ENCODE peak calls at places on chromosomes 4 and X, in six cellular contexts. K, I, P, R, U and M are unnamed samples.

GRCh38 chr4:43456383-43456782 is 563.9 kb downstream of the GRXCR1 start:
- DNase-seq in R (no peak), P (no peak), I (no peak), U (no peak), K (peak; percentile 40), M (no peak)

GRCh38 chr4:83022724-83023427 is 12.1 kb upstream of the COPS4 start:
- DNase-seq in I (no peak), K (peak; percentile 67), R (no peak), P (no peak), U (no peak), M (no peak)

GRCh38 chr4:88242144-88242543 is 42.2 kb downstream of the PPM1K start:
- DNase-seq in R (peak; percentile 84), K (no peak), P (peak; percentile 77), U (no peak), I (no peak), M (no peak)

GRCh38 chr4:180665994-180666818 is 1577.0 kb upstream of the TENM3 start:
- DNase-seq in U (peak; percentile 24), K (peak; percentile 6), I (peak; percentile 64), P (no peak), R (no peak), M (no peak)

GRCh38 chrX:115957862-115958490 is 212.6 kb upstream of the AGTR2 start:
- DNase-seq in P (peak; percentile 5), U (no peak), K (no peak), I (peak; percentile 72), R (no peak), M (no peak)

GRCh38 chr4:139142980-139143379 is 34.0 kb downstream of the ELF2 start:
- DNase-seq in R (no peak), P (no peak), K (no peak), U (no peak), I (no peak), M (no peak)

GRCh38 chrX:98380106-98380505 is 1496.4 kb downstream of the RPA4 start:
- DNase-seq in R (no peak), P (no peak), U (no peak), K (no peak), I (no peak), M (no peak)

GRCh38 chr4:110087116-110087708 is 111.2 kb downstream of the ELOVL6 start:
- DNase-seq in U (peak; percentile 15), K (peak; percentile 71), P (peak; percentile 65), R (no peak), I (no peak), M (no peak)

GRCh38 chr4:140152760-140153418 is 1.1 kb downstream of the MAML3 start:
- DNase-seq in R (peak; percentile 27), I (peak; percentile 55), K (peak; percentile 40), U (peak; percentile 59), P (peak; percentile 20), M (peak; percentile 79)

GRCh38 chrX:104864296-104864695 is 298.3 kb downstream of the IL1RAPL2 start:
- DNase-seq in P (no peak), I (no peak), U (no peak), K (no peak), R (no peak), M (no peak)

GRCh38 chrX:38638952-38639529 is 77.7 kb downstream of the TSPAN7 start:
- DNase-seq in I (no peak), P (no peak), K (no peak), U (no peak), R (no peak), M (no peak)

GRCh38 chr4:109419679-109420078 is 13.9 kb upstream of the SEC24B start:
- DNase-seq in U (no peak), I (no peak), K (no peak), P (no peak), R (no peak), M (no peak)

GRCh38 chrX:25002658-25003015 is 13.1 kb downstream of the ARX start:
- DNase-seq in I (no peak), U (no peak), R (no peak), K (no peak), P (no peak), M (no peak)

GRCh38 chr4:145716200-145716599 is 36.3 kb downstream of the C4orf51 start:
- DNase-seq in R (peak; percentile 42), I (no peak), K (no peak), U (no peak), P (no peak), M (no peak)

GRCh38 chr4:86834901-86835300 is 14.3 kb downstream of the SLC10A6 start:
- DNase-seq in P (no peak), R (no peak), U (no peak), K (peak; percentile 83), I (no peak), M (no peak)